ENCODE peak calls at places on chromosomes 7 and 10, in five cellular contexts. C is A549, W is breast epithelium, G is heart left ventricle, O is neuronal stem cell. D is an unnamed sample.

GRCh38 chr7:86745019-86745745 is 101.5 kb downstream of the GRM3 start:
- DNase-seq in C (no peak), W (no peak), G (peak), O (no peak), D (no peak)

GRCh38 chr7:133310232-133310852 is 57.5 kb downstream of the EXOC4 start:
- DNase-seq in C (no peak), W (no peak), G (peak), O (no peak), D (no peak)

GRCh38 chr10:110919349-110919931 is at the start of gene SHOC2:
- DNase-seq in C (peak), W (peak), G (peak), O (no peak), D (peak)

GRCh38 chr7:66099551-66100407 is 14.9 kb upstream of the CRCP start:
- DNase-seq in C (peak), W (peak), G (peak), O (peak), D (peak)

GRCh38 chr10:34254596-34254995 is 560.5 kb downstream of the PARD3 start:
- DNase-seq in C (peak), W (no peak), G (no peak), O (no peak), D (no peak)

GRCh38 chr7:72080349-72080766 is 331.8 kb downstream of the CALN1 start:
- DNase-seq in C (no peak), W (no peak), G (no peak), O (no peak), D (no peak)

GRCh38 chr7:77238703-77239136 is 39.1 kb upstream of the FGL2 start:
- DNase-seq in C (no peak), W (no peak), G (no peak), O (no peak), D (no peak)

GRCh38 chr7:150806863-150807262 is 6.3 kb downstream of the TMEM176A start:
- DNase-seq in C (no peak), W (no peak), G (no peak), O (no peak), D (no peak)

GRCh38 chr7:128211626-128212025 is 29.5 kb upstream of the LEP start:
- DNase-seq in C (no peak), W (no peak), G (no peak), O (no peak), D (no peak)

GRCh38 chr10:132175907-132176581 is 10.7 kb upstream of the DPYSL4 start:
- DNase-seq in C (no peak), W (no peak), G (no peak), O (no peak), D (no peak)

GRCh38 chr7:65804887-65805286 is 68.0 kb upstream of the VKORC1L1 start:
- DNase-seq in C (no peak), W (no peak), G (no peak), O (no peak), D (no peak)

GRCh38 chr7:74083117-74083876 is at the start of gene LIMK1:
- DNase-seq in C (peak), W (peak), G (peak), O (peak), D (peak)

GRCh38 chr10:23422003-23422411 is 16.9 kb upstream of the OTUD1 start:
- DNase-seq in C (no peak), W (no peak), G (no peak), O (no peak), D (no peak)

GRCh38 chr10:87622290-87623004 is 37.2 kb upstream of the PAPSS2 start:
- DNase-seq in C (no peak), W (no peak), G (no peak), O (no peak), D (no peak)

GRCh38 chr7:42893341-42894242 is 18.3 kb downstream of the C7orf25 start:
- DNase-seq in C (no peak), W (no peak), G (no peak), O (no peak), D (no peak)

GRCh38 chr7:157368955-157369354 is 32.2 kb downstream of the DNAJB6 start:
- DNase-seq in C (no peak), W (no peak), G (no peak), O (no peak), D (no peak)

GRCh38 chr10:103013398-103013797 is 95.3 kb downstream of the CNNM2 start:
- DNase-seq in C (no peak), W (no peak), G (no peak), O (no peak), D (no peak)

GRCh38 chr10:13977861-13978843 is 352.6 kb downstream of the FRMD4A start:
- DNase-seq in C (no peak), W (no peak), G (no peak), O (no peak), D (no peak)

GRCh38 chr7:154812027-154812426 is 190.9 kb downstream of the PAXIP1 start:
- DNase-seq in C (no peak), W (no peak), G (no peak), O (no peak), D (no peak)

GRCh38 chr10:44832595-44833390 is 78.3 kb upstream of the TMEM72 start:
- DNase-seq in C (no peak), W (no peak), G (no peak), O (no peak), D (no peak)

GRCh38 chr7:30771859-30772429 is 727 bp downstream of the MINDY4 start:
- DNase-seq in C (peak), W (no peak), G (no peak), O (no peak), D (no peak)

GRCh38 chr10:130255777-130256176 is 119.6 kb downstream of the GLRX3 start:
- DNase-seq in C (no peak), W (no peak), G (no peak), O (no peak), D (no peak)

GRCh38 chr7:127794551-127794950 is 142.6 kb downstream of the SND1 start:
- DNase-seq in C (no peak), W (no peak), G (no peak), O (no peak), D (no peak)

GRCh38 chr7:105187302-105188169 is 173.5 kb downstream of the KMT2E start:
- DNase-seq in C (no peak), W (no peak), G (no peak), O (no peak), D (no peak)

GRCh38 chr7:86643478-86644281 is at the start of gene GRM3:
- DNase-seq in C (peak), W (no peak), G (peak), O (peak), D (no peak)

GRCh38 chr7:24827589-24827988 is 70.3 kb upstream of the GSDME start:
- DNase-seq in C (no peak), W (no peak), G (no peak), O (no peak), D (no peak)

GRCh38 chr10:33897255-33897893 is 562.9 kb upstream of the NRP1 start:
- DNase-seq in C (no peak), W (peak), G (no peak), O (no peak), D (no peak)

GRCh38 chr7:17844514-17845196 is 95.6 kb downstream of the SNX13 start:
- DNase-seq in C (no peak), W (no peak), G (no peak), O (no peak), D (no peak)

GRCh38 chr10:35594115-35594849 is 10.9 kb upstream of the GJD4 start:
- DNase-seq in C (no peak), W (no peak), G (no peak), O (no peak), D (no peak)

GRCh38 chr7:149460493-149461330 is at the start of gene ZNF777:
- DNase-seq in C (peak), W (peak), G (peak), O (peak), D (peak)

GRCh38 chr7:105413887-105414437 is 25.2 kb upstream of the SRPK2 start:
- DNase-seq in C (no peak), W (no peak), G (no peak), O (no peak), D (no peak)

GRCh38 chr10:110137142-110137545 is 70.3 kb upstream of the MXI1 start:
- DNase-seq in C (peak), W (no peak), G (no peak), O (peak), D (peak)

GRCh38 chr7:148815612-148816011 is 68.5 kb downstream of the EZH2 start:
- DNase-seq in C (no peak), W (no peak), G (no peak), O (no peak), D (no peak)

GRCh38 chr10:16816142-16816541 is 1.1 kb downstream of the RSU1 start:
- DNase-seq in C (no peak), W (no peak), G (no peak), O (no peak), D (no peak)
- H3K4me3 ChIP-seq in C (peak), W (peak), G (peak), O (peak), D (peak)

GRCh38 chr10:93421426-93421825 is 60.7 kb downstream of the MYOF start:
- DNase-seq in C (no peak), W (no peak), G (no peak), O (no peak), D (no peak)
- H3K27ac ChIP-seq in C (no peak), W (peak), G (no peak), O (peak), D (no peak)

GRCh38 chr7:92633211-92633906 is 43.2 kb upstream of the FAM133B start:
- DNase-seq in C (peak), W (no peak), G (no peak), O (no peak), D (no peak)

GRCh38 chr7:92629779-92630178 is 39.6 kb upstream of the FAM133B start:
- DNase-seq in C (no peak), W (no peak), G (no peak), O (no peak), D (no peak)

GRCh38 chr7:92631067-92631829 is 41.1 kb upstream of the FAM133B start:
- DNase-seq in C (no peak), W (no peak), G (no peak), O (no peak), D (no peak)

GRCh38 chr7:92632791-92633190 is 42.6 kb upstream of the FAM133B start:
- DNase-seq in C (no peak), W (no peak), G (no peak), O (no peak), D (no peak)

DNA sequence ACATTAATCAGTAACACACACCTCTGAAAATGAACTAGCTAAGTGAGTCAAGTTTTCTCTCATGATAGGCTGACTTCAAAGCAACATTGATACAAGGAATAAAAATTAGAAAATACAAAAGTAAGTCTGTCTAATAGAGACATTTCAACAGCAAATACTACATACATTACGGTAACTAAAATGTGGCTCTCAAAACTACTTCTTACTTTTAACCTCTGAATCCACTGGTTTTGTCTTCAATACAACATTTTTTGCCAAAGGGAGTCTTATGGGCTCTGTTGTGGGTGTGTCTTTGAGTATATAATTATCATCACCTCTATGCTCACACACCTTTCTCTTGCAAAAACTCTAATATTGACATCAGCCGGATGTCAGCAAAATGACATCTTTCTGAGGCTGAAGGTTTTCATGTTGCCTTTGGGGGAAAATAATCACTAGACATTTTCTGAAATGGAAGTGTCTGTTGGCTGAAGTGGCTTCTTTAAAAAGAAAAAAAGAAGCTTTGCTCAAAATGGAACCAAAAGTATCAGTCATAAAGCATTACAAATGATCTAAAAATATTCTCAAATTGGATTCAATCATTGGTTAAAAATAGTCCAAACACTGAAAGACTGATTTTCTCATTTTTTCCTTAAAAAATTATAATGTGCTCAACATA is 41.8 kb upstream of the FAM133B start:
- DNase-seq in C (no peak), W (no peak), G (no peak), O (no peak), D (no peak)
- H3K4me3 ChIP-seq in C (no peak), W (no peak), G (no peak), O (no peak), D (no peak)

GRCh38 chr10:18164771-18165361 is 24.6 kb downstream of the CACNB2 start:
- DNase-seq in C (no peak), W (no peak), G (no peak), O (no peak), D (no peak)
- H3K27ac ChIP-seq in C (no peak), W (no peak), G (no peak), O (no peak), D (no peak)

D was measured in tibial nerve.